ENCODE peak calls at places on chromosomes 12 and 14, in five cellular contexts. Y, Z, B, N and V are unnamed samples.
A peak's percentile ranks its signal among the peaks of the same experiment; 100 is the strongest.

GRCh38 chr12:32777159-32777558 is 21.5 kb upstream of the YARS2 start:
- DNase-seq in Y (no peak), Z (no peak), B (no peak), N (no peak), V (no peak)

GRCh38 chr12:75705749-75706719 is 194.6 kb upstream of the KRR1 start:
- DNase-seq in Y (peak; percentile 36), Z (no peak), B (no peak), N (no peak), V (peak; percentile 72)

GRCh38 chr14:81436296-81437138 is 36.4 kb upstream of the STON2 start:
- DNase-seq in Y (peak; percentile 65), Z (peak; percentile 70), B (peak; percentile 13), N (peak; percentile 20), V (peak; percentile 68)

GRCh38 chr14:24032727-24033418 is 18.9 kb upstream of the CARMIL3 start:
- DNase-seq in Y (no peak), Z (no peak), B (no peak), N (no peak), V (no peak)

GRCh38 chr14:104102282-104102914 is 16.9 kb downstream of the ASPG start:
- DNase-seq in Y (no peak), Z (no peak), B (no peak), N (no peak), V (no peak)

GRCh38 chr14:103074699-103075341 is 9.2 kb upstream of the LBHD2 start:
- DNase-seq in Y (peak; percentile 18), Z (peak; percentile 39), B (peak; percentile 28), N (no peak), V (no peak)

GRCh38 chr12:46907791-46908190 is 82.0 kb upstream of the SLC38A4 start:
- DNase-seq in Y (no peak), Z (no peak), B (no peak), N (no peak), V (no peak)

GRCh38 chr14:74437654-74438053 is 11.6 kb upstream of the SYNDIG1L start:
- DNase-seq in Y (no peak), Z (no peak), B (no peak), N (no peak), V (no peak)

GRCh38 chr12:21334100-21334499 is 617 bp downstream of the SLCO1A2 start:
- DNase-seq in Y (no peak), Z (no peak), B (no peak), N (no peak), V (no peak)

GRCh38 chr14:22122227-22123187 is 448.9 kb upstream of the OR4E1 start:
- DNase-seq in Y (no peak), Z (no peak), B (no peak), N (no peak), V (no peak)

GRCh38 chr12:48021485-48022179 is 17.4 kb upstream of the COL2A1 start:
- DNase-seq in Y (peak; percentile 34), Z (no peak), B (no peak), N (no peak), V (no peak)

GRCh38 chr14:34338056-34338455 is 124.0 kb downstream of the SPTSSA start:
- DNase-seq in Y (no peak), Z (no peak), B (no peak), N (no peak), V (no peak)

GRCh38 chr12:104190151-104190550 is 25.4 kb upstream of the TXNRD1 start:
- DNase-seq in Y (no peak), Z (no peak), B (no peak), N (no peak), V (no peak)

GRCh38 chr14:91177073-91177796 is 63.4 kb downstream of the DGLUCY start:
- DNase-seq in Y (peak; percentile 76), Z (peak; percentile 19), B (peak; percentile 69), N (peak; percentile 44), V (peak; percentile 83)

GRCh38 chr12:89383235-89384049 is 31.1 kb upstream of the DUSP6 start:
- DNase-seq in Y (no peak), Z (no peak), B (no peak), N (no peak), V (no peak)

GRCh38 chr12:67299936-67300335 is 30.8 kb downstream of the CAND1 start:
- DNase-seq in Y (no peak), Z (no peak), B (no peak), N (no peak), V (no peak)

GRCh38 chr14:104085889-104086201 is 345 bp downstream of the ASPG start:
- DNase-seq in Y (no peak), Z (peak; percentile 1), B (no peak), N (no peak), V (no peak)

GRCh38 chr14:87754512-87755223 is 238.3 kb downstream of the GALC start:
- DNase-seq in Y (no peak), Z (no peak), B (no peak), N (no peak), V (no peak)

GRCh38 chr14:77145975-77146740 is 4.6 kb upstream of the ZDHHC22 start:
- DNase-seq in Y (no peak), Z (no peak), B (no peak), N (no peak), V (no peak)

GRCh38 chr14:68885226-68886108 is 92.6 kb upstream of the ZFP36L1 start:
- DNase-seq in Y (no peak), Z (no peak), B (no peak), N (no peak), V (no peak)

GRCh38 chr14:44962573-44963528 is 861 bp downstream of the TOGARAM1 start:
- DNase-seq in Y (no peak), Z (peak; percentile 35), B (no peak), N (peak; percentile 8), V (peak; percentile 30)

GRCh38 chr12:12807970-12808702 is 5.0 kb upstream of the DDX47 start:
- DNase-seq in Y (no peak), Z (no peak), B (peak; percentile 73), N (peak; percentile 3), V (peak; percentile 94)

GRCh38 chr12:57182918-57183575 is 33.5 kb upstream of the NXPH4 start:
- DNase-seq in Y (peak; percentile 95), Z (peak; percentile 68), B (peak; percentile 65), N (peak; percentile 68), V (peak; percentile 64)

GRCh38 chr14:70714055-70714550 is 72.4 kb downstream of the TTC9 start:
- DNase-seq in Y (peak; percentile 88), Z (no peak), B (peak; percentile 36), N (peak; percentile 6), V (peak; percentile 82)

GRCh38 chr14:20905661-20906060 is 14.5 kb downstream of the RNASE3 start:
- DNase-seq in Y (no peak), Z (no peak), B (no peak), N (no peak), V (no peak)

GRCh38 chr12:124233041-124233836 is 61.7 kb upstream of the RFLNA start:
- DNase-seq in Y (peak; percentile 76), Z (no peak), B (no peak), N (no peak), V (no peak)

GRCh38 chr14:74018704-74019407 is at the start of the genes BBOF1 and ENTPD5:
- DNase-seq in Y (peak; percentile 100), Z (peak; percentile 84), B (peak; percentile 89), N (peak; percentile 80), V (peak; percentile 91)

GRCh38 chr14:36996133-36996856 is 176.1 kb downstream of the SLC25A21 start:
- DNase-seq in Y (no peak), Z (no peak), B (no peak), N (no peak), V (peak; percentile 59)

GRCh38 chr14:70755655-70756054 is 53.7 kb downstream of the MAP3K9 start:
- DNase-seq in Y (no peak), Z (no peak), B (no peak), N (no peak), V (no peak)

GRCh38 chr14:22558221-22558913 is 30.7 kb downstream of the DAD1 start:
- DNase-seq in Y (no peak), Z (no peak), B (peak; percentile 62), N (peak; percentile 57), V (peak; percentile 59)

GRCh38 chr12:5690240-5690639 is 254.8 kb downstream of the ANO2 start:
- DNase-seq in Y (no peak), Z (no peak), B (no peak), N (no peak), V (no peak)

GRCh38 chr12:25269701-25270100 is 19.0 kb upstream of the KRAS start:
- DNase-seq in Y (no peak), Z (no peak), B (no peak), N (no peak), V (no peak)

GRCh38 chr12:79547735-79548347 is 142.9 kb downstream of the PAWR start:
- DNase-seq in Y (peak; percentile 37), Z (peak; percentile 31), B (no peak), N (no peak), V (peak; percentile 93)

GRCh38 chr12:104738371-104738710 is 219.7 kb downstream of the SLC41A2 start:
- DNase-seq in Y (no peak), Z (no peak), B (no peak), N (no peak), V (no peak)